ENCODE peak calls at places on chromosome 12, in seven cellular contexts. I is HuH-7.5, D is T follicular helper cell, H is heart right ventricle, V is right lobe of liver, Y is HCT116, A is retina. L is an unnamed sample.

GRCh38 chr12:116556356-116556952 is 2.7 kb upstream of the MAP1LC3B2 start:
- DNase-seq in I (no peak), D (no peak), H (no peak), V (no peak), Y (no peak), A (no peak), L (no peak)

GRCh38 chr12:122861586-122861970 is 26.3 kb downstream of the HIP1R start:
- DNase-seq in I (no peak), D (no peak), H (no peak), V (no peak), Y (no peak), A (no peak), L (no peak)

GRCh38 chr12:21434704-21435103 is 2.8 kb upstream of the PYROXD1 start:
- DNase-seq in I (no peak), D (no peak), H (no peak), V (no peak), Y (no peak), A (no peak), L (no peak)

GRCh38 chr12:13234045-13234641 is 37.6 kb downstream of the EMP1 start:
- DNase-seq in I (peak), D (peak), H (no peak), V (no peak), Y (peak), A (no peak), L (no peak)

GRCh38 chr12:62697893-62698292 is 231.3 kb downstream of the MON2 start:
- DNase-seq in I (no peak), D (no peak), H (no peak), V (no peak), Y (no peak), A (no peak), L (no peak)

GRCh38 chr12:115752913-115753726 is 524.4 kb downstream of the MED13L start:
- DNase-seq in I (peak), D (no peak), H (no peak), V (no peak), Y (peak), A (peak), L (peak)

GRCh38 chr12:41531147-41531829 is 343.2 kb downstream of the PDZRN4 start:
- DNase-seq in I (no peak), D (no peak), H (peak), V (peak), Y (no peak), A (no peak), L (no peak)

GRCh38 chr12:43333650-43334043 is 218.4 kb downstream of the ADAMTS20 start:
- DNase-seq in I (no peak), D (no peak), H (no peak), V (no peak), Y (no peak), A (no peak), L (no peak)

GRCh38 chr12:52369220-52369619 is 1.9 kb upstream of the KRT85 start:
- DNase-seq in I (no peak), D (no peak), H (no peak), V (no peak), Y (no peak), A (no peak), L (no peak)

GRCh38 chr12:113003631-113004030 is 25.3 kb downstream of the OAS2 start:
- DNase-seq in I (no peak), D (no peak), H (no peak), V (no peak), Y (no peak), A (peak), L (no peak)

GRCh38 chr12:108568653-108569154 is 6.3 kb downstream of the ISCU start:
- DNase-seq in I (no peak), D (peak), H (no peak), V (peak), Y (no peak), A (no peak), L (no peak)

GRCh38 chr12:125988545-125988944 is 923.3 kb downstream of the AACS start:
- DNase-seq in I (no peak), D (no peak), H (no peak), V (no peak), Y (no peak), A (no peak), L (no peak)

GRCh38 chr12:33484161-33484560 is 44.5 kb upstream of the SYT10 start:
- DNase-seq in I (no peak), D (no peak), H (no peak), V (no peak), Y (no peak), A (no peak), L (no peak)

GRCh38 chr12:27635349-27635972 is 60.8 kb upstream of the REP15 start:
- DNase-seq in I (no peak), D (no peak), H (no peak), V (no peak), Y (peak), A (no peak), L (peak)

GRCh38 chr12:128940090-128940888 is 87.0 kb downstream of the GLT1D1 start:
- DNase-seq in I (no peak), D (no peak), H (no peak), V (no peak), Y (no peak), A (no peak), L (no peak)

GRCh38 chr12:111826316-111826715 is 15.7 kb upstream of the MAPKAPK5 start:
- DNase-seq in I (no peak), D (no peak), H (no peak), V (no peak), Y (no peak), A (no peak), L (no peak)

GRCh38 chr12:20757-21156 is 45.8 kb upstream of the IQSEC3 start:
- DNase-seq in I (no peak), D (no peak), H (no peak), V (no peak), Y (no peak), A (peak), L (no peak)

GRCh38 chr12:1083086-1083887 is 92.3 kb downstream of the ERC1 start:
- DNase-seq in I (no peak), D (no peak), H (no peak), V (no peak), Y (no peak), A (peak), L (no peak)

GRCh38 chr12:113945174-113946173 is 20.7 kb downstream of the RBM19 start:
- DNase-seq in I (no peak), D (no peak), H (no peak), V (no peak), Y (no peak), A (no peak), L (no peak)

GRCh38 chr12:24778486-24779304 is 170.2 kb downstream of the BCAT1 start:
- DNase-seq in I (no peak), D (no peak), H (no peak), V (no peak), Y (no peak), A (peak), L (no peak)

GRCh38 chr12:123767613-123768012 is 5.5 kb downstream of the DNAH10 start:
- DNase-seq in I (no peak), D (no peak), H (no peak), V (no peak), Y (no peak), A (no peak), L (no peak)

GRCh38 chr12:122097641-122098364 is 19.2 kb downstream of the MLXIP start:
- DNase-seq in I (peak), D (no peak), H (peak), V (no peak), Y (no peak), A (no peak), L (peak)

GRCh38 chr12:5794156-5794555 is 150.9 kb downstream of the ANO2 start:
- DNase-seq in I (no peak), D (no peak), H (peak), V (no peak), Y (no peak), A (no peak), L (no peak)